ENCODE peak calls at places on chromosomes 12 and 14, in seven cellular contexts. D is G401; S is GM10248; T is COR-L47; F is activated CD4-positive, alpha-beta T cell treated with anti-CD3 and anti-CD28 coated beads, Interleukin-2, amount 50 U/mL, for 24 hours; X is heart right ventricle; V is fibroblast of the aortic adventitia. L is an unnamed sample.

GRCh38 chr12:50326636-50327284 is 43.4 kb upstream of the LIMA1 start:
- DNase-seq in X (no peak), V (peak), F (no peak), S (no peak), D (peak), T (peak), L (no peak)

GRCh38 chr12:57195655-57196371 is 20.8 kb upstream of the NXPH4 start:
- DNase-seq in D (peak), F (no peak), S (no peak), X (no peak), T (no peak), V (no peak), L (no peak)

GRCh38 chr14:63603749-63604277 is 37.9 kb downstream of the WDR89 start:
- DNase-seq in F (no peak), V (no peak), T (no peak), X (no peak), D (peak), S (no peak), L (peak)

GRCh38 chr12:24954261-24954660 is 5.4 kb upstream of the BCAT1 start:
- DNase-seq in F (no peak), X (no peak), D (no peak), S (no peak), T (no peak), V (peak), L (peak)

GRCh38 chr12:48996794-48997718 is 2.1 kb downstream of the DDN start:
- DNase-seq in S (peak), D (peak), V (peak), T (peak), F (peak), X (peak), L (peak)

GRCh38 chr12:92582466-92582865 is 120.3 kb upstream of the PLEKHG7 start:
- DNase-seq in S (no peak), V (peak), D (peak), F (no peak), T (peak), X (no peak), L (no peak)

GRCh38 chr12:67855103-67855502 is 134.1 kb upstream of the IFNG-AS1 start:
- DNase-seq in S (no peak), F (no peak), V (no peak), T (no peak), D (no peak), X (no peak), L (no peak)

GRCh38 chr12:59632408-59632807 is 36.6 kb downstream of the SLC16A7 start:
- DNase-seq in V (no peak), X (no peak), F (no peak), S (no peak), D (no peak), T (no peak), L (no peak)

GRCh38 chr12:120738252-120739030 is 12.8 kb downstream of the ACADS start:
- DNase-seq in X (no peak), F (no peak), D (no peak), V (no peak), T (no peak), S (no peak), L (no peak)

GRCh38 chr12:72792889-72793288 is 520.7 kb downstream of the TRHDE start:
- DNase-seq in F (no peak), V (no peak), D (no peak), X (no peak), S (no peak), T (no peak), L (no peak)

GRCh38 chr12:48351022-48351708 is 446 bp upstream of the ZNF641 start:
- DNase-seq in V (peak), S (no peak), X (no peak), D (peak), F (no peak), T (peak), L (no peak)

GRCh38 chr14:97283450-97284230 is 486.5 kb downstream of the VRK1 start:
- DNase-seq in S (no peak), D (no peak), V (no peak), T (no peak), F (no peak), X (no peak), L (no peak)

GRCh38 chr12:30926243-30927209 is at the start of gene TSPAN11:
- DNase-seq in V (peak), S (peak), X (peak), D (peak), T (no peak), F (no peak), L (peak)

GRCh38 chr14:98252819-98253218 is 1019.2 kb downstream of the BCL11B start:
- DNase-seq in T (no peak), S (no peak), V (no peak), D (no peak), X (no peak), F (no peak), L (no peak)

GRCh38 chr12:66552753-66553152 is 126.1 kb downstream of the GRIP1 start:
- DNase-seq in F (no peak), D (no peak), S (no peak), V (no peak), X (no peak), T (no peak), L (no peak)

GRCh38 chr12:10385181-10385613 is 4.6 kb downstream of the KLRK1 start:
- DNase-seq in V (peak), D (no peak), S (no peak), X (no peak), T (no peak), F (no peak), L (no peak)

GRCh38 chr12:119994892-119995658 is 6.0 kb downstream of the BICDL1 start:
- DNase-seq in D (no peak), S (no peak), X (no peak), V (no peak), T (no peak), F (no peak), L (peak)

GRCh38 chr12:6178981-6179761 is 21.0 kb upstream of the CD9 start:
- DNase-seq in F (no peak), X (no peak), D (no peak), V (no peak), S (no peak), T (no peak), L (no peak)

GRCh38 chr12:32734952-32735351 is 20.7 kb downstream of the YARS2 start:
- DNase-seq in D (no peak), S (no peak), F (no peak), T (no peak), X (no peak), V (no peak), L (peak)

GRCh38 chr14:105486333-105486973 is at the start of gene CRIP1:
- DNase-seq in T (no peak), F (no peak), S (no peak), D (no peak), V (no peak), X (peak), L (no peak)

GRCh38 chr12:24378548-24379011 is 429.1 kb upstream of the SOX5 start:
- DNase-seq in D (no peak), T (no peak), F (no peak), V (no peak), S (no peak), X (no peak), L (no peak)

GRCh38 chr12:89353188-89353822 is 1.0 kb upstream of the DUSP6 start:
- DNase-seq in D (peak), V (no peak), S (peak), X (peak), T (peak), F (no peak), L (peak)

GRCh38 chr14:89720741-89721315 is 233.7 kb downstream of the EFCAB11 start:
- DNase-seq in T (no peak), X (peak), V (no peak), D (no peak), S (peak), F (no peak), L (no peak)

GRCh38 chr12:95237315-95237714 is 19.7 kb downstream of the VEZT start:
- DNase-seq in V (no peak), X (no peak), F (no peak), S (no peak), T (no peak), D (no peak), L (no peak)